ENCODE peak calls at places on chromosomes 7 and 10, in six cellular contexts. C is caudate nucleus; S is DND-41; U is CD8-positive, alpha-beta memory T cell; Z is dorsolateral prefrontal cortex; O is small intestine. D is an unnamed sample.

GRCh38 chr10:60735244-60735643 is 43.0 kb upstream of the CDK1 start:
- DNase-seq in C (no peak), S (no peak), U (no peak), Z (no peak), O (no peak), D (no peak)

GRCh38 chr7:98559958-98560357 is 57.1 kb upstream of the NPTX2 start:
- DNase-seq in C (no peak), S (peak; percentile 17), U (no peak), Z (no peak), O (no peak), D (peak; percentile 74)

GRCh38 chr10:124708922-124709520 is 35.2 kb downstream of the FAM53B start:
- DNase-seq in C (no peak), S (no peak), U (no peak), Z (no peak), O (no peak), D (no peak)

GRCh38 chr7:138848056-138848975 is 50.3 kb upstream of the ATP6V0A4 start:
- DNase-seq in C (no peak), S (no peak), U (no peak), Z (no peak), O (no peak), D (no peak)

GRCh38 chr7:2299131-2299829 is 15.0 kb downstream of the SNX8 start:
- DNase-seq in C (no peak), S (no peak), U (no peak), Z (peak; percentile 29), O (no peak), D (no peak)

GRCh38 chr7:145184956-145185355 is 349.1 kb upstream of the TPK1 start:
- DNase-seq in C (no peak), S (no peak), U (no peak), Z (no peak), O (no peak), D (no peak)

GRCh38 chr10:103284170-103284569 is 7.2 kb downstream of the INA start:
- DNase-seq in C (no peak), S (no peak), U (no peak), Z (no peak), O (no peak), D (no peak)

GRCh38 chr7:131029002-131029401 is 295.0 kb upstream of the KLF14 start:
- DNase-seq in C (no peak), S (no peak), U (no peak), Z (no peak), O (no peak), D (no peak)

GRCh38 chr7:127874049-127874636 is 157.1 kb downstream of the LRRC4 start:
- DNase-seq in C (no peak), S (no peak), U (no peak), Z (no peak), O (no peak), D (no peak)

GRCh38 chr7:139118803-139119485 is 9.4 kb upstream of the ZC3HAV1 start:
- DNase-seq in C (no peak), S (no peak), U (no peak), Z (no peak), O (peak; percentile 77), D (no peak)

GRCh38 chr10:75209325-75210192 is 1.0 kb upstream of the VDAC2 start:
- DNase-seq in C (peak; percentile 69), S (peak; percentile 84), U (peak; percentile 68), Z (peak; percentile 72), O (peak; percentile 79), D (peak; percentile 90)

GRCh38 chr7:21300692-21301091 is 127.2 kb upstream of the SP4 start:
- DNase-seq in C (no peak), S (no peak), U (no peak), Z (no peak), O (no peak), D (peak; percentile 57)

GRCh38 chr7:81534996-81535395 is 234.9 kb downstream of the HGF start:
- DNase-seq in C (no peak), S (no peak), U (no peak), Z (no peak), O (no peak), D (no peak)

GRCh38 chr10:121284952-121285351 is 313.3 kb downstream of the FGFR2 start:
- DNase-seq in C (no peak), S (no peak), U (no peak), Z (no peak), O (peak; percentile 75), D (no peak)

GRCh38 chr7:68488366-68489060 is 1109.8 kb upstream of the AUTS2 start:
- DNase-seq in C (no peak), S (no peak), U (no peak), Z (no peak), O (no peak), D (no peak)

GRCh38 chr7:89312561-89312960 is 517.0 kb upstream of the TEX47 start:
- DNase-seq in C (no peak), S (no peak), U (no peak), Z (no peak), O (no peak), D (no peak)

GRCh38 chr10:92242910-92243671 is 47.8 kb downstream of the CPEB3 start:
- DNase-seq in C (peak; percentile 23), S (peak; percentile 62), U (peak; percentile 31), Z (peak; percentile 77), O (peak; percentile 84), D (peak; percentile 79)

GRCh38 chr10:86067436-86068050 is 299.1 kb downstream of the GRID1 start:
- DNase-seq in C (no peak), S (no peak), U (no peak), Z (no peak), O (no peak), D (no peak)

GRCh38 chr7:106957766-106958165 is 86.7 kb upstream of the PRKAR2B start:
- DNase-seq in C (no peak), S (no peak), U (no peak), Z (no peak), O (no peak), D (no peak)

GRCh38 chr10:34957531-34957930 is 132.6 kb downstream of the CUL2 start:
- DNase-seq in C (no peak), S (no peak), U (no peak), Z (no peak), O (no peak), D (no peak)

GRCh38 chr7:14754631-14755030 is 147.9 kb downstream of the DGKB start:
- DNase-seq in C (no peak), S (no peak), U (no peak), Z (no peak), O (no peak), D (no peak)

GRCh38 chr7:94650137-94650536 is 5.8 kb downstream of the SGCE start:
- DNase-seq in C (no peak), S (no peak), U (no peak), Z (no peak), O (no peak), D (no peak)

GRCh38 chr7:149489391-149490024 is 8.1 kb downstream of the ZNF746 start:
- DNase-seq in C (no peak), S (peak; percentile 20), U (no peak), Z (no peak), O (peak; percentile 17), D (no peak)
- H3K27ac ChIP-seq in C (no peak overlapping the region), S (no peak overlapping the region), U (no peak overlapping the region), Z (no peak overlapping the region), O (no peak overlapping the region), D (no peak overlapping the region)

DNA sequence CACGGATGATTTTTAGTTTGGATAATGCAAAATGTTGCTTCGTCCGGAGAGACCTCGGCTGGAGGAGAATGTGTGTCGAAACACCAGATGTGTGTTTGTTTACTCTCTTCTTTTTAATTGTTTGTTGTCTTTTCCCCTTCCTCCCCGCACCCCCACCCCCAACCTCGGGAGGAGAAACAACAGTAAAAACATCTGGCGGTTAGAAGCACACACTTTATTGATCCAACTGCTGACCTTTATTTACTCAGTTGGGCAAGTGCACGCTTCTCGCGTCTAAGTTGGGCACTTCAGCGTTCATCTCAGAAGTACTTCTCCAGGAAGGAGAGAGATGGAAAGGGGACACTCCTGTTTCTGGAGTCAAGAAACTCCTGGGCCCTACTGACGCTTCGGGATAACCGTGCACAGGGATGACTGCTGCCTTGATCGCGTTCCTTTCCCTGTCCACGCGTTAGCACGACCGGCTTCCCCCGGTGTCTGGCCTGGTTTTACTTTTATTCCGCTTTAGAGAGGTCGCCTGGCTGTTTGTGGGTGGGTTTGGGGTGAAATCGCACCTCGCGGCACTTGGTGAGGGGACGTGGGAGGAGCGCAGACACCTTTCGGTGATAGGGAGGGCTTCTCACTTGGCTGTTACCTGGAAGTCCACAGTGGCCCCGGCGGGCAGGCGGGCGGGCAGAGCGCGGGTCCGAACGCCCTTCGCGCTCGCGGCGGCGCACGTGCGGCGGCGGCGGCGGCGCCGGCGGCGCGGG is 168.3 kb upstream of the PPP1R3A start:
- DNase-seq in C (no peak), S (no peak), U (no peak), Z (no peak), O (peak; percentile 70), D (no peak)
- H3K27ac ChIP-seq in C (peak overlapping the region; percentile 93), S (no peak overlapping the region), U (no peak overlapping the region), Z (peak overlapping the region; percentile 78), O (peak overlapping the region; percentile 95), D (no peak overlapping the region)

GRCh38 chr10:11201911-11202310 is 184.2 kb downstream of the CELF2 start:
- DNase-seq in C (no peak), S (no peak), U (no peak), Z (no peak), O (no peak), D (no peak)

GRCh38 chr10:11197854-11198253 is 180.2 kb downstream of the CELF2 start:
- DNase-seq in C (no peak), S (no peak), U (no peak), Z (no peak), O (no peak), D (no peak)

GRCh38 chr10:11195017-11195586 is 177.4 kb downstream of the CELF2 start:
- DNase-seq in C (no peak), S (no peak), U (no peak), Z (no peak), O (no peak), D (no peak)

GRCh38 chr10:11192304-11193018 is 174.8 kb downstream of the CELF2 start:
- DNase-seq in C (no peak), S (no peak), U (no peak), Z (no peak), O (no peak), D (no peak)

GRCh38 chr10:11197266-11197712 is 179.6 kb downstream of the CELF2 start:
- DNase-seq in C (no peak), S (no peak), U (no peak), Z (no peak), O (peak; percentile 47), D (no peak)
- H3K27ac ChIP-seq in C (peak overlapping the region; percentile 49), S (no peak overlapping the region), U (no peak overlapping the region), Z (no peak overlapping the region), O (no peak overlapping the region), D (no peak overlapping the region)

DNA sequence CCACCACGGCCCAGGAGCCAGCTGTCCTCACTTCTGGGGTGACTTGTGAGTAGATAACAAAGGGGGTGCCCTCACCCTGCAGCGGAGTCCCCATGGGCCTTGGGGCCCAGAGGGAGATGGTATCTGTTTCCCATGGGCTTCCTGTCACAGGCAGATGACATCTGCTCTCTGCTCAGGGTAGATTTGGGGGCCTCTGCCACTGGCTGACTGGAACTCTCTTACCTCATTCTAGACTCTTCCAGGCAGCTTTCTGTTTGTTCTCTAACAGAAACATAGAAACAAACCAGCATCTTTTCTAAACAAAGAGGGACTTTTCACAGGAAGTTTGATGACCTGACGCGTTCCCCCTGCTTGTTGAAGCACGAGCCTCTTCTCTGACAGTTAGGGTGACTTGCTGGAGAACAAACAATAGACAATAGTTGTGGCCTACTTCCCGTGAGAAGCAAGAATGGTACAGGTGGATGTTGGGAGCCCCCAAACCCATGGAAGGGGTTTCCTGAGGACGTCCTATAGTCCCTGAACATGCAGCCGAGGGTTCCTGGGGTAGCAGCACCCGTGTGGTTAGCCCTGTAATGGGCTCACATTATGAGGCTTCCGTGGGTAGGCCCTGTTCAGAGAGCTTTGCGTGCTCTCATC is 61.6 kb downstream of the GRK5 start:
- DNase-seq in C (no peak), S (peak; percentile 79), U (peak; percentile 69), Z (no peak), O (no peak), D (peak; percentile 81)
- H3K27ac ChIP-seq in C (no peak overlapping the region), S (peak overlapping the region; percentile 88), U (peak overlapping the region; percentile 95), Z (peak overlapping the region; percentile 14), O (peak overlapping the region; percentile 88), D (peak overlapping the region; percentile 32)

D was measured in Karpas-422.